ENCODE peak calls at places on chromosomes 4 and X, in nine cellular contexts. U is body of pancreas, C is AG09309, Q is DND-41, R is heart right ventricle, V is epithelial cell of esophagus, M is psoas muscle, Z is progenitor cell of endocrine pancreas, Y is Peyer's patch. B is an unnamed sample.

GRCh38 chrX:22399793-22400192 is 127.1 kb downstream of the CBLL2 start:
- DNase-seq in U (no peak), Y (no peak), Q (no peak), R (no peak), M (no peak), Z (no peak), C (no peak), V (peak), B (no peak)

GRCh38 chr4:101160792-101161592 is 186.3 kb downstream of the PPP3CA start:
- DNase-seq in Q (no peak), V (no peak), U (no peak), Z (no peak), C (no peak), M (no peak), R (no peak), Y (no peak), B (no peak)

GRCh38 chr4:151276787-151277557 is at the start of gene PRSS48:
- DNase-seq in V (peak), Y (peak), R (peak), M (peak), Q (peak), U (peak), C (no peak), Z (peak), B (no peak)

GRCh38 chr4:11446156-11446811 is 17.6 kb upstream of the HS3ST1 start:
- DNase-seq in C (no peak), Q (no peak), U (no peak), Y (no peak), M (no peak), Z (no peak), R (no peak), V (no peak), B (no peak)

GRCh38 chrX:154531626-154532025 is 15.0 kb downstream of the G6PD start:
- DNase-seq in U (no peak), M (no peak), Z (no peak), V (no peak), C (no peak), Q (no peak), R (no peak), Y (no peak), B (no peak)

GRCh38 chr4:66574145-66574978 is 904.1 kb upstream of the EPHA5 start:
- DNase-seq in R (no peak), Z (no peak), M (no peak), V (no peak), U (no peak), Y (no peak), Q (no peak), C (peak), B (peak)

GRCh38 chr4:4602468-4602867 is 60.6 kb upstream of the STX18 start:
- DNase-seq in Y (no peak), Q (no peak), Z (no peak), R (no peak), M (no peak), U (no peak), C (no peak), V (no peak), B (no peak)

GRCh38 chrX:137051978-137052640 is 18.3 kb upstream of the GPR101 start:
- DNase-seq in Z (peak), V (peak), R (peak), U (peak), Q (peak), Y (peak), C (no peak), M (peak), B (no peak)

GRCh38 chr4:175246941-175247340 is 328.8 kb downstream of the ADAM29 start:
- DNase-seq in R (no peak), C (no peak), Q (no peak), M (no peak), U (no peak), Z (no peak), Y (no peak), V (no peak), B (no peak)

GRCh38 chr4:145812902-145813301 is 125.7 kb downstream of the ZNF827 start:
- DNase-seq in M (no peak), V (peak), Z (no peak), U (no peak), Y (no peak), C (no peak), R (no peak), Q (no peak), B (no peak)

GRCh38 chr4:7422098-7422897 is 12.4 kb downstream of the PSAPL1 start:
- DNase-seq in M (no peak), R (no peak), Z (no peak), C (no peak), U (peak), Q (no peak), V (no peak), Y (peak), B (no peak)

GRCh38 chr4:113603926-113604325 is 157.6 kb downstream of the CAMK2D start:
- DNase-seq in M (no peak), V (no peak), Z (no peak), Q (no peak), Y (no peak), U (no peak), C (no peak), R (no peak), B (no peak)

GRCh38 chr4:48450740-48451139 is 32.4 kb upstream of the SLC10A4 start:
- DNase-seq in Q (no peak), V (no peak), Y (no peak), R (no peak), Z (no peak), C (no peak), U (no peak), M (no peak), B (no peak)

GRCh38 chrX:151870603-151871002 is 42.1 kb upstream of the MAGEA4 start:
- DNase-seq in Y (no peak), R (no peak), Q (no peak), M (no peak), C (peak), U (no peak), Z (no peak), V (peak), B (peak)

GRCh38 chr4:172169871-172170270 is 356.7 kb downstream of the GALNTL6 start:
- DNase-seq in Q (no peak), Y (no peak), U (no peak), R (no peak), M (no peak), Z (no peak), V (no peak), C (no peak), B (no peak)

GRCh38 chr4:3514806-3515421 is 17.3 kb downstream of the LRPAP1 start:
- DNase-seq in Z (no peak), C (no peak), V (peak), U (no peak), Y (no peak), Q (no peak), R (no peak), M (peak), B (no peak)

GRCh38 chr4:40367451-40367850 is 32.3 kb downstream of the CHRNA9 start:
- DNase-seq in R (no peak), Q (no peak), M (no peak), C (no peak), Y (no peak), Z (no peak), U (no peak), V (no peak), B (no peak)

GRCh38 chrX:8724176-8724757 is 7.7 kb downstream of the ANOS1 start:
- DNase-seq in Z (no peak), Y (no peak), U (no peak), R (no peak), M (no peak), C (no peak), Q (no peak), V (no peak), B (no peak)

GRCh38 chrX:153921511-153922285 is 4.4 kb downstream of the ARHGAP4 start:
- DNase-seq in M (no peak), V (no peak), R (no peak), Z (no peak), C (no peak), U (no peak), Q (peak), Y (no peak), B (no peak)

GRCh38 chr4:3878678-3879077 is 112.5 kb downstream of the ADRA2C start:
- DNase-seq in U (no peak), Q (no peak), Z (no peak), Y (no peak), C (no peak), R (no peak), M (no peak), V (no peak), B (no peak)

GRCh38 chr4:45939056-45939455 is 184.8 kb downstream of the GABRG1 start:
- DNase-seq in Z (no peak), V (no peak), Q (no peak), R (no peak), U (no peak), C (no peak), M (no peak), Y (no peak), B (no peak)

GRCh38 chr4:77358315-77358928 is 201.4 kb downstream of the CCNG2 start:
- DNase-seq in Y (no peak), U (peak), Z (peak), R (no peak), Q (peak), M (no peak), C (no peak), V (peak), B (no peak)

GRCh38 chr4:3204021-3204431 is 44.9 kb upstream of the MSANTD1 start:
- DNase-seq in M (peak), Q (no peak), U (peak), V (peak), Y (peak), C (no peak), Z (no peak), R (no peak), B (peak)

GRCh38 chrX:87583679-87584078 is 66.1 kb downstream of the KLHL4 start:
- DNase-seq in Q (peak), C (no peak), V (peak), Z (no peak), R (no peak), Y (no peak), U (peak), M (no peak), B (no peak)

GRCh38 chrX:154719132-154719675 is 31.7 kb downstream of the GAB3 start:
- DNase-seq in C (no peak), U (no peak), Q (peak), M (no peak), V (peak), Z (no peak), Y (no peak), R (no peak), B (no peak)

GRCh38 chr4:112951362-112951962 is 98.0 kb upstream of the ANK2 start:
- DNase-seq in U (no peak), Z (no peak), Y (no peak), M (no peak), V (peak), Q (no peak), C (no peak), R (no peak), B (no peak)

GRCh38 chr4:100875296-100876040 is 357.6 kb upstream of the EMCN start:
- DNase-seq in M (no peak), Y (no peak), Z (no peak), R (no peak), Q (no peak), U (no peak), V (no peak), C (no peak), B (no peak)

GRCh38 chrX:150767045-150767395 is 73.8 kb downstream of the MTMR1 start:
- DNase-seq in Z (no peak), R (peak), U (no peak), Y (no peak), C (no peak), V (no peak), M (no peak), Q (no peak), B (no peak)

GRCh38 chr4:138540056-138540800 is 298.1 kb upstream of the SLC7A11 start:
- DNase-seq in R (no peak), U (no peak), Y (no peak), Q (no peak), M (no peak), Z (no peak), C (peak), V (peak), B (no peak)

GRCh38 chr4:56183344-56183959 is 203.8 kb downstream of the AASDH start:
- DNase-seq in Q (no peak), V (no peak), U (no peak), M (no peak), R (no peak), Z (no peak), Y (peak), C (no peak), B (no peak)

DNA sequence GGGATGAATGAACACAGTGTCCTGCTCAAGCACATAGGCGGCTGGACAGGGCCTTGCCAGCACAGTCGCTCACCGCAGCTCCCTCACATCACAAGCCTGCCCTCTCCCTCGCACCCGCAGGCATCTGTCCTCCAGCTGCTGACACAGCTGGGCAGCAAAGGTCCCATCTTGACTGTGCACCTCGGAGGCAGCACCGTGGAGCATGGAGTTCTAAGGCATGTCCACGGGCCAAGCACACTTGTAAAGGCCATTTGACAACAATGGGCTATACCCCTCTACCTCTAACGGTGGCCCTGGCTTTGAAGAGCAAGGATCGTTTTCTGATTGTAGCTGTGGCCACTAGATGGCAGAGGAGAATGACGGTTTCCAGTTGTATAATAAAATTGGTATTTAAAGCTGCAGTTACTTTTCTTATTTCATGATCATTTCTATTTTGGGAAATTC is 53.8 kb downstream of the APLN start:
- DNase-seq in V (peak), Q (peak), Z (no peak), C (no peak), M (no peak), R (no peak), U (no peak), Y (no peak), B (no peak)
- TF ChIP-seq CTCF in V (peak), Q (peak), Z (peak), C (peak), M (peak), R (no peak), U (peak), Y (peak), B (peak)

GRCh38 chrX:43349363-43349762 is 306.7 kb upstream of the MAOA start:
- DNase-seq in R (no peak), M (no peak), Q (peak), Y (peak), U (peak), V (peak), C (no peak), Z (no peak), B (peak)
- TF ChIP-seq CTCF in R (peak), M (peak), Q (peak), Y (peak), U (peak), V (peak), C (peak), Z (peak), B (peak)

GRCh38 chrX:40931921-40932320 is 153.3 kb upstream of the USP9X start:
- DNase-seq in Y (no peak), V (peak), C (no peak), Q (no peak), U (no peak), R (no peak), M (no peak), Z (no peak), B (no peak)
- TF ChIP-seq CTCF in Y (no peak), V (no peak), C (no peak), Q (no peak), U (no peak), R (no peak), M (no peak), Z (no peak), B (no peak)

DNA sequence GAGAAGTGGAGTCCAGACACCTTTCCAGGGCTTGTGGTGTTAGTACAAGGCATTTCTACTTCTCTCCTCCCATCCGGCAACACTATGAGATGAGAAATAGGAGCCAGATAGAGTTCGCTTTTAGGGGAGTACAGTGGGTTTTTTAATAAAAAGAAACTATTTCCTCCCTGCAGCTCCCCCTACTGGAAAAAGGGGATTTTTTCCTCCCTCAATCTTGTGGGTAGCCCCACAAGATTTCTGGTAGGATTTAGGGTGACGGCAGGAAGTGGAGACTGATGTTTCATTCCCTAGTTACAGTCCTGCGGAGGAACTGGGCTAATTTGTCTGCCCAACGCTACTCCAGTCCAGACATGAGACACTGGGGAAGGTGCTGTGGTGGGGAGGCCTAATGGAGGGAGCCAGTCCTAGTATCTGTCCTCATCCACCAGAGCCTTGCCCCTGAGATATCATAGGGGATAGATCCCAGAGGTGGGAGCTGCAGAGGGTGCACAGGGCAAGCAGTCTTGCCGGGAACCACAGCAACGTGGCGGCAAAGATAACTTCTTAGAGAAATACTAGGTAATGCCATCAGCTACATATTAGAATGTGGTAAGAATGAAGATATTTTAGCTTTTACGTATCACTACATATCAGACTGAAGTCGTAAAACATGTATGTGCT is 45.6 kb upstream of the PRKG2 start:
- DNase-seq in V (peak), Y (no peak), M (no peak), Q (no peak), U (no peak), R (no peak), Z (no peak), C (no peak), B (no peak)
- TF ChIP-seq CTCF in V (peak), Y (peak), M (no peak), Q (peak), U (no peak), R (no peak), Z (peak), C (peak), B (peak)

DNA sequence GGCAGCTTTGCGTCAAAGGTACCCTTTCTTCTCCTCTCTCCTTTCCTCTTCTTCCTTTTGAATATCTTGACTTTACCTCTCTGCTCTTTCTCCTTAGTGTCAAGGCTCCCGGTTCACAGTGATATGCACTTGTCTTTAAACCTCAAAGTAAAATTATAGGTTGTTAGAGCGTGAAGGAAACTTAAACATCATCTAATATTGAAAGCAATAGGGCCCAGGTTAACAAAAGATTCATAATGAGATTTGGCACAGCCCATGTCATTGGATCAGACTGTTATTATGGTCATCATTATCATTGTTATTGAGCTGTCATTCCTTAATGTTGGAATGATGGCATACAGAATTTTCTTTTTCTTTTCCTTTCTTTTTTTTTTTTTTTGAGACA is 32.5 kb downstream of the FTHL17 start:
- DNase-seq in C (no peak), Z (no peak), Q (no peak), V (no peak), R (no peak), M (no peak), U (no peak), Y (no peak), B (no peak)
- TF ChIP-seq CTCF in C (no peak), Z (no peak), Q (no peak), V (no peak), R (no peak), M (no peak), U (no peak), Y (no peak), B (no peak)